ENCODE peak calls at places on chromosome 11, in seven cellular contexts. M is body of pancreas, W is ovary, K is upper lobe of left lung, Z is HepG2, F is NB4, H is uterus. O is an unnamed sample.

GRCh38 chr11:102268083-102268984 is 49.0 kb upstream of the BIRC3 start:
- DNase-seq in F (no peak), Z (peak), H (peak), M (peak), K (peak), W (peak), O (peak)

GRCh38 chr11:13889566-13890214 is 72.8 kb upstream of the SPON1 start:
- DNase-seq in F (no peak), K (no peak), Z (no peak), M (no peak), H (no peak), W (no peak), O (no peak)

GRCh38 chr11:66617148-66617814 is 851 bp downstream of the RBM14 start:
- DNase-seq in K (no peak), F (no peak), M (peak), W (no peak), H (no peak), Z (no peak), O (no peak)

GRCh38 chr11:36953986-36954385 is 355.9 kb upstream of the RAG2 start:
- DNase-seq in H (no peak), Z (no peak), F (no peak), W (no peak), M (no peak), K (no peak), O (no peak)

GRCh38 chr11:35688023-35688422 is 25.4 kb downstream of the TRIM44 start:
- DNase-seq in W (no peak), K (no peak), Z (no peak), M (no peak), F (no peak), H (no peak), O (no peak)

GRCh38 chr11:57942808-57943207 is 80.9 kb upstream of the OR9Q1 start:
- DNase-seq in M (no peak), W (no peak), H (no peak), K (no peak), Z (no peak), F (no peak), O (no peak)

GRCh38 chr11:20221546-20221945 is 61.3 kb upstream of the DBX1 start:
- DNase-seq in F (no peak), H (no peak), W (no peak), K (no peak), M (no peak), Z (no peak), O (no peak)

GRCh38 chr11:92911478-92911877 is 58.0 kb upstream of the MTNR1B start:
- DNase-seq in Z (no peak), F (no peak), H (no peak), K (no peak), W (no peak), M (no peak), O (no peak)

GRCh38 chr11:128392259-128392658 is 195.1 kb downstream of the ETS1 start:
- DNase-seq in W (no peak), F (no peak), K (no peak), H (no peak), M (no peak), Z (no peak), O (no peak)

GRCh38 chr11:128691802-128692749 is 1.8 kb upstream of the FLI1 start:
- DNase-seq in M (no peak), H (no peak), Z (no peak), F (no peak), K (no peak), W (no peak), O (no peak)

GRCh38 chr11:77212314-77213007 is 84.4 kb downstream of the MYO7A start:
- DNase-seq in W (no peak), Z (no peak), H (no peak), F (no peak), M (no peak), K (no peak), O (no peak)

GRCh38 chr11:45850446-45850845 is 3.2 kb downstream of the CRY2 start:
- DNase-seq in M (no peak), F (no peak), Z (no peak), W (no peak), H (no peak), K (no peak), O (no peak)

GRCh38 chr11:37394236-37394870 is 796.3 kb upstream of the RAG2 start:
- DNase-seq in W (no peak), Z (no peak), M (no peak), H (no peak), K (no peak), F (peak), O (no peak)

GRCh38 chr11:72209101-72209500 is 7.5 kb upstream of the FOLR2 start:
- DNase-seq in K (no peak), F (peak), M (no peak), H (no peak), W (no peak), Z (no peak), O (no peak)

DNA sequence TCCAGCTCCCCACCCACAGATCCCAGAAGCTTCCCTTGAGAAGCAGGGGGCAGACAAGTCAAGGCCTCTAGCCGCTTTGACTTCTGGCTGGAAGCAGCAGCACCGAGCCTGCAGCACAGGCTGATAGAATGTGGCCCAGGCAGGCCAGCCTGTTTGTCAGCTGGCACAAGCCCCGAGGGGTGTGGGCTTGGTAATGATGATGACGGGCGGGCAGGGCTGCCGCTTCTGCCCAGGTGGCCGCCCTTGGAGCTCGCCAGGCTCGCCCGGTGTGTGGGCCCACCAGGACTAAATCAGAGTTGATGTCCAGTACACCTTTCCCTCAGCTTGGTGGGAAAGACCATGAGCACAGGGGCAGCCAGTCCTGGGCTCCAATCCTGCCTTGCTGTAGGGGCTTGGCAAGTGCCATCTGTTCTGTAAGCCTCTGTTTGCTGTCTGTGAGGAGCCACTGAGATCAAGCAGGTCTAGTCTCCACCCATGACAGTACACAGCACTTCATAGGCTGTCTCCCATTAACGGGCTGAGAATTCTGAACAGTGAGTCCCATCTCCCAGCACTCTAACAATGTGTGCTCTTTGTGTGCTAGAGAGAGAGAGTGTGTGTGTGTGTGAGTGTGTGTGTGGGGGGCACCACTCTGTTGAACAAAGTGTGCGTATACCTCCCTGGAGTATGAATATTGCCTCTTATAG is 26.8 kb downstream of the MICAL2 start:
- DNase-seq in Z (peak), H (no peak), W (no peak), M (no peak), F (no peak), K (peak), O (peak)
- TF ChIP-seq POLR2A in Z (no peak), H (no peak), W (no peak), M (no peak), F (no peak), K (no peak), O (no peak)

DNA sequence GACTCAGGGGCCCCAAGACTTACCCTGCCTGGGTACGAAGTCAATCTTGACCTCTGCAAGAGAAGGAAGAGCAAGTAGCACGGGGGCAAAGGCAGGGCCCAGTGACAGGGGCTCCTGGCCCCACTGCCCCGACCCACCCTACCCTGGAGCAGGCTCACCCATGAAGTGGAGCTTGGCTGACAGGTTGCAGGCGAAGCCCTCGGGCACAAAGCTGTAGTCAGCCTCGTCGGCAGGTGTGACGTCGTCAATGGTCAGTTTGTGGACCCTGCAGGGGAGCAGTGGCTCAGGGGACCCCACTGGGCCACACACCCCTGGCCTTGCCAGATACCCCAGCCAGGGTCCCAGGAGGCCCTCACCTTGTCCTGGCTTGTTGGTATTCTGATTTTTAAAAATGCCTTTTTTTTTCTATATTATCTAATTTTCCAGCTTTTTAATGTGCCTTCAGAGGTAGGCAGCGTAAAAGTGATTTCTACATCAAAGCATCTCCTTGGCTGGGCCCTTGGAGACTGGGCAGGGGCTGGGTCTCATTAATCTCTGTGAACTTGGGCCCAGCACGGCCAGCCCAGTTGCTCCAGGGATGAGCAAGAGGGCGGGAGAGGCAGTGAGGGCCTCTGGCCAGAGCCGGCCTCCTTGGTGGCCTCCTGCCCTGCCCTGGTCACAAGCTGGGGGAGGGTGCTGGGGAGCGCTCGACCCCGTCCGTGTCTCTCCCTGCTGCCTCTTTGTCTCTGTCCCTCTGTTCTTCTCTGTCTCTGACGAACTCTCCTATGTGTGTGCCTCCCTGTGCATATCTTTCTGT is 11.3 kb downstream of the MYBPC3 start:
- DNase-seq in W (no peak), M (no peak), F (no peak), K (no peak), H (no peak), Z (no peak), O (no peak)
- TF ChIP-seq POLR2A in W (no peak), M (no peak), F (no peak), K (no peak), H (no peak), Z (no peak), O (no peak)

DNA sequence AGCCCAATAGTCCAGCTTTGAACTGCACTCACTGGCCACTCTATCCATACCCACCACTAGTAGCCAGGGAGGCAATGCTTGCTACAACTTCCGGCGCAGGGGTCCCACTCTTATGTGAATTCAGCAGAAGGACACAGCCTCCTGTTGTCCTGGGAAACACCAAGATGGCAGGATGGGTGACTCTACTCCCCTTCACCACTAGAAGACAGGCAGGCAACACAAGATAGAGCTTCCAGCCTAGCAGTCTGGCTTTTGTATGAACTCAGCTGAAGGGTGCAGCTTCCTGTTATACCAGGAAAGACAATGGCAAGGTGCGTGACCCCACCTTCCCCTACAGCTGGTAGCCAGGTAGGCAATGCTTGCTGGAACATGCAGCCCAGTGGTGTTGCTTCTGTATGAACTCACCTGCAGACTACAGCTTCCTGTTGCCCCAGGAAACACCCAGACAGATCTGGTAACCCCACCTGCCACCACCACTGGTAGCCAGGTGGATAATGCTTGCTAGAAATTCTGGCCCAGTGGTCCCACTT is 205.2 kb upstream of the KIRREL3 start:
- DNase-seq in Z (no peak), M (no peak), W (no peak), H (no peak), K (no peak), F (no peak), O (no peak)
- TF ChIP-seq POLR2A in Z (no peak), M (no peak), W (no peak), H (no peak), K (no peak), F (no peak), O (no peak)

DNA sequence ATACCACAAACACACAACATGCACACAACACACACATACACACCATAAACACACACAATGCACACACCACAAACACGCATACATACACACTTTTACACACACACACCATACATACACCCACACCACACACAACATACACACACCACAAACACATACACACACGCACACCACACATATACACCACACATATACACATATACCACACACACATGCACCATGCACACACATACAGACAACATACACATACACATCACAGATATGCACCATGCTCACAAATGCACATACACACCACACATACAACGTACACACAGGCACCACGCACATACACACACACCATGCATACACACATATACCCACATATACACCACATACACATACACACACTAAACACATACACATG is 11.7 kb upstream of the B4GALNT4 start:
- DNase-seq in H (no peak), W (no peak), F (no peak), Z (no peak), M (no peak), K (no peak), O (no peak)
- TF ChIP-seq POLR2A in H (no peak), W (no peak), F (no peak), Z (peak), M (no peak), K (no peak), O (no peak)

DNA sequence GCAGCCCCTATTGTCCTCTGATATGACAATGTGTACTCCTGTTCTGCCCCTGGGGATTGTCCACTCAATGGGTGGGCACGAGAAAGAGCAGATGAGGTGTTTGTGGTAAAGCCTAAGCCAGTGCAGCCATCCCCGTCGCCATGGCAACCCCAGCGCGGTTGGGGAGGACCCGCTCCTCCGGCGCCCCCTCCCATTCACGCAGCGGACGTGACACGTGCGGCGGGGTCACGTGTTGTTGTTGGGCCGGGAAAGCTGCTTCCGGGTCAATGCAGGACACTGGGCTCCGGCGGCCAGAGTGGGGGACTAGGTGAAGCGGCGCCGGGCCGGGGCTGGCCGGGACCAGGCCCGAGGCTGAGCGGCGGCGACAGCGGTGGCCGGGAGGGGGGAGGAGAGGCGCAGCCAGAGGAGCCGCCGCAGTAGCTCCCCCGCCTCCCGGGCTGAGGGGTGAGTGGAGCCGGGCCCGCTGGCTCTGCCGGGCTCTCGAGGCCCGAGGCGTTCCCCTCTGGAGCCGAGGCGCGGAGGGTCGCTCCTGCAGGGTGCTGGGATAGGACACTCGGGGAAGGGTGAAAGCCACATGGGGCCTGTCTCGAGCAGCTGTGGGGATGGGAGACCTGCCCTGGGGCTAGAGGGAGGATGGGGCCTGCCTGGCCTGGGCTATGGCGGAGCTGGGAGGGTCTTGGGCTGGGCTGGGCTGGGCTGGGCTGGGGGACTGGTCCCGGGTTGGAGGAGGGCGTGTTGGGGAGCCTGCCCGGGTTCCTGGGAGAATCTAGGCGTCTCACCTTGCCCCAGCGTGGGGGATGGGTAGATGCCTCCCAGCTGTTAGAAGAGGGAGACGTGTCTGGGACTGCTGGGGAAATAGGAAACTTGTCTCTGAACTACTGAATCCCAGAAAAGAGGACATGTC is at the start of gene TBCEL:
- DNase-seq in H (peak), F (peak), W (peak), K (peak), M (peak), Z (peak), O (peak)
- TF ChIP-seq POLR2A in H (peak), F (peak), W (no peak), K (peak), M (peak), Z (peak), O (no peak)

DNA sequence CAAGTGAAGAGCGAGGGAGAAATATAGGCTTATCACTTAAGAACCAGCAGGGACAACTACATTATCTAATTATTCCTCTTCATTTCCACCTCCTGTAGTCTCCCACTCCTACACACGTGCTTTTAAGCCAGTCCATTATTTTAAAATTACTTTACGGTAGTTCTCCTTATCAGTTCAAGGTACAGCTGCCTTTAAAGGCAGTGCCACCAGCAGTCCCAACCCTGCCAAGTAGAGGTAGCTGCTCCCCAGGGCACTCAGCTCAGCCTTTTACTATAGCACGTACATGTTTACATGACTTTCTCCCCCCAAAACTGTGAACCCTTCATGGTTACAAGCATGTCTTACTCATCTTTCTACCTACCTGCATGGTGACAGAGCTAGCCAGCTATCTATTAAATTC is 161.5 kb upstream of the BLID start:
- DNase-seq in M (no peak), K (no peak), F (no peak), W (no peak), H (no peak), Z (no peak), O (no peak)
- TF ChIP-seq POLR2A in M (no peak), K (no peak), F (no peak), W (no peak), H (no peak), Z (no peak), O (no peak)

DNA sequence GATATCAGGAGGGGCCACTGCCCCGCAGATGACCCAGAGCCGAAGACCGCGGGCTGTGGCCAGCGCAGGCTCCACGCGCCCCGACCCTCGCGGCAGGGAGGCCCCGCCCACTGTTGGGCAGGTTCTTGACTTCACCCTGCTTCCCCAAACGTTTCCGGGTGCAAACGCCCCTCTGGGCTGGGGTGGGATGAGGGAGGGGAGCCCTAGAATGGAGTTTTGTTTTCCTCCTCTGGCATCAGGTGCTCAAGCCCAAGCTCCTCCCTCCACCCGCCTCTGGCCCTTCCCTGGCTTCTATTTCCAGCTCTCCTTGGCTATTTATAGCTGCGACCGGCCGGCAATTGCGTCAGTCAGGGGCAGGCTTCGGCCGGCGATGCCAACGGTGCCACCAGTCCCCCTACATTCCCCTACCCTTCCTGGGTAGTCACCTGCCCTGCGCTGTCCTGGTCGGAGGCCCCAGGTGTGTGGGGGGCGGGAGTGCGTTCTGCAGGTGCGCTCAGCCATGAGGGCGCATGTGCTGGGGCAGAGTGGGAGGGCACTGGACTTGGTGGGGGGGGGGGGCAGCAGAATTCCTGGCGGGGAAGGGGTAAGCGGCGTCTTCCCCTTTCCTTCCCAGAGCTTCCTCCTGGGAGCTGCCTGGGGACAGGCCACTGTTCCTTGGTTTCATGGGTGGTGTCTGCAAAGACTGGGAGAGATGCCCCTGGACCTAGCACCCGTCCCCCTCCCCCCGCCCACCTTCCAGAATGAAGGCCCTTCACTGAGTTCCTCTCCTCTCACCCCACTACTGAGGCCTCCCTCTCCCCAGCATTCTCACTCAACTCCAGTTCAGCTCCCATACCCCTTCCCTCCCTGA is 23.6 kb downstream of the DUSP8 start:
- DNase-seq in Z (no peak), W (peak), F (peak), H (peak), K (peak), M (peak), O (peak)
- TF ChIP-seq POLR2A in Z (no peak), W (no peak), F (no peak), H (peak), K (peak), M (peak), O (peak)

GRCh38 chr11:119831011-119831410 is 102.0 kb upstream of the NECTIN1 start:
- DNase-seq in W (no peak), Z (no peak), M (no peak), F (no peak), K (no peak), H (no peak), O (no peak)
- TF ChIP-seq POLR2A in W (no peak), Z (no peak), M (no peak), F (no peak), K (no peak), H (no peak), O (no peak)

O was measured in Peyer's patch.